ENCODE peak calls at places on chromosome 17, in nine cellular contexts. X, J, Q, V, P, H, N, S and C are unnamed samples.

GRCh38 chr17:46795379-46795952 is 23.0 kb downstream of the WNT3 start:
- DNase-seq in X (no peak), J (no peak), Q (no peak), V (peak), P (no peak), H (no peak), N (no peak), S (no peak), C (no peak)

GRCh38 chr17:72926171-72926570 is 166.3 kb downstream of the SLC39A11 start:
- DNase-seq in X (no peak), J (no peak), Q (no peak), V (peak), P (no peak), H (no peak), N (no peak), S (no peak), C (no peak)

GRCh38 chr17:2237521-2237921 is 66.1 kb downstream of the SMG6 start:
- DNase-seq in X (peak), J (peak), Q (no peak), V (no peak), P (no peak), H (no peak), N (no peak), S (no peak), C (no peak)

GRCh38 chr17:82244413-82245140 is 15.7 kb downstream of the SLC16A3 start:
- DNase-seq in X (no peak), J (peak), Q (peak), V (peak), P (peak), H (no peak), N (no peak), S (no peak), C (peak)

GRCh38 chr17:40358323-40359038 is 6.1 kb downstream of the GJD3 start:
- DNase-seq in X (peak), J (peak), Q (peak), V (peak), P (peak), H (peak), N (no peak), S (peak), C (peak)

GRCh38 chr17:61579961-61580360 is 11.1 kb downstream of the NACA2 start:
- DNase-seq in X (no peak), J (no peak), Q (peak), V (no peak), P (no peak), H (no peak), N (no peak), S (peak), C (no peak)

GRCh38 chr17:15123593-15124590 is 141.2 kb downstream of the PMP22 start:
- DNase-seq in X (no peak), J (no peak), Q (peak), V (no peak), P (no peak), H (no peak), N (no peak), S (no peak), C (no peak)

GRCh38 chr17:27545562-27546229 is 85.3 kb upstream of the LGALS9 start:
- DNase-seq in X (peak), J (no peak), Q (peak), V (no peak), P (no peak), H (no peak), N (no peak), S (no peak), C (no peak)

GRCh38 chr17:68909066-68909465 is 46.1 kb downstream of the ABCA8 start:
- DNase-seq in X (peak), J (peak), Q (no peak), V (peak), P (peak), H (no peak), N (no peak), S (no peak), C (no peak)

GRCh38 chr17:69103557-69104233 is 38.0 kb downstream of the ABCA6 start:
- DNase-seq in X (no peak), J (no peak), Q (no peak), V (no peak), P (no peak), H (no peak), N (no peak), S (no peak), C (no peak)

DNA sequence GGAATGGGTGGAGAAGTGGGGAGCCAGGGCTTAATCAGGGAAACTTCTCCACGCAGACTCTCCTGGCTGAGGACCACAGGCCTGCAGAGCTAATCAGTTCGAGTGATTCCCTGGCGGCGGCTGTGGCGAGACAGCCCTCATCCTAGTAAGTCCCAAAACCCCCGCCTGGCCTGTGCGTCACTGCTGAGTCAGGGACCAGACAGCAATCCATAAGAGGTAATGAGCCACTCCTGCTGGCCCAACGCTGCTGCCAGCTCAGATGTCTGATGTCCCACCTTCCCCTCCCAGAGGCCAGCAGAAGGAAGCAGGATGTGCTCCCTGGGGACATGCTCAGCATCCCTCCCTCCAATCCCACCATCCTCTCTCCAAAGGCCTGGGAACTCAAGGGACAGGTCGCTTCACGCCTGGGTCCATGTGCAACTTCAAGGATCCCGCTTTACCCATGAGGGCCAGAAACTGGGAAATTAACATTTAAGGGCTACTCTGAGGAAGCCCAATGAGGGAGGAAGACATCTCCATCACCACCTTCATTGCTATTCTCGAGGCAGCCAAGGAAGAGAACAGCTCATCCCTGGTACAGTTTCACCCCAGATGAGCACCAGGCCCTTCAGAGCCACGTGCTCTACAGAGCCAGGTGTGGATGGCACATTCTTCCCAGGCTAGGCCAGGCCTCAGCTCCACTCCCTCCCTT is 7.9 kb downstream of the ACLY start:
- DNase-seq in X (peak), J (no peak), Q (no peak), V (peak), P (no peak), H (no peak), N (no peak), S (no peak), C (no peak)
- TF ChIP-seq CTCF in X (no peak), J (no peak), Q (no peak), V (no peak), P (no peak), H (no peak), N (no peak), S (no peak), C (no peak)

GRCh38 chr17:79810138-79811027 is 13.5 kb upstream of the CBX8 start:
- DNase-seq in X (peak), J (peak), Q (peak), V (peak), P (peak), H (peak), N (no peak), S (peak), C (peak)

GRCh38 chr17:79812206-79812968 is 15.5 kb upstream of the CBX8 start:
- DNase-seq in X (no peak), J (no peak), Q (peak), V (no peak), P (no peak), H (no peak), N (no peak), S (peak), C (no peak)

GRCh38 chr17:79809530-79810137 is 12.8 kb upstream of the CBX8 start:
- DNase-seq in X (no peak), J (no peak), Q (peak), V (no peak), P (peak), H (no peak), N (no peak), S (peak), C (no peak)

GRCh38 chr17:79811888-79812205 is 15.0 kb upstream of the CBX8 start:
- DNase-seq in X (no peak), J (no peak), Q (no peak), V (no peak), P (no peak), H (no peak), N (no peak), S (no peak), C (no peak)

GRCh38 chr17:79811036-79811887 is 14.4 kb upstream of the CBX8 start:
- DNase-seq in X (no peak), J (no peak), Q (peak), V (no peak), P (no peak), H (no peak), N (no peak), S (peak), C (peak)
- TF ChIP-seq CTCF in X (peak), J (peak), Q (peak), V (peak), P (peak), H (no peak), N (no peak), S (peak), C (peak)

DNA sequence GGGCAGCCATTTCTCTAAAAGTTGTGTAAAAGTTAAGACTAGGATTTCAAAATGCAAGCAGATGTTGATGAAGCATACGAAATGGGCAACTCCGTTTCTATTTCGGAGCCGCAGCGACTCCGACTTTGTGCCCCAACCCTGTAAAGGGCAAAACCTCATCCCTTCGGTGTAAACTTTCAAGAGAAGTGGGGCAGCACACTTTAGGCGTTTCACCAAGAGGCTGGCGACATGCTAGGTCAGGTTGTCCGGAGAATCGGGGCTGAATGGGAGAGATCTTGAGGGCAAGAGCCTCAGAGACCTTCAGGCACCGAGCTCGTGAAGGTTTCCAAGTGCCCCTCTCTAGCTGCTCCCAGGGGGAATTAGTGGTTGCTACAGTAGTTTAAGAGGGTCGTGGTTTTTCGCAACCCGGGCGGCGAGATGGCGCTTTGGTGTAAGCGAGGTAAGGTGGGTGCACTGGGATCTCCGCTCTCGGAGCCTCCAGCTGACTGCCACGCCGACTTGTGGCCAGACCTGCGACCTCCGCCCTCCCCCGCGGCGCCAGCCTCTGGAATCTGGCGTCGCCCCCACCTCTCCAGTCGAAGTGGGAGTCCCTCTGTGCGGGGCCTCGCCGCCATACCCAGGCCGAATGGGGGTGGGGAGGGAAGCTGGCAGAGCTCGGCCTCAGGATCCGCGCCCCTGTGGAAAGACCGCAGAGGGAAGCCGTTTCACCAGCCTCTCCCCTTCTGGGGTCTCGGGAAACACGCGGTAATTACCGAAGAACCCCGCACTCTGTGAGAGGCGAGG is 979 bp upstream of the HEXIM2 start:
- DNase-seq in X (peak), J (peak), Q (peak), V (peak), P (peak), H (peak), N (no peak), S (peak), C (peak)
- TF ChIP-seq CTCF in X (no peak), J (peak), Q (peak), V (no peak), P (peak), H (no peak), N (no peak), S (peak), C (no peak)

GRCh38 chr17:9544221-9544620 is 31.4 kb downstream of the STX8 start:
- DNase-seq in X (peak), J (no peak), Q (peak), V (no peak), P (no peak), H (no peak), N (no peak), S (peak), C (no peak)
- TF ChIP-seq CTCF in X (no peak), J (no peak), Q (no peak), V (no peak), P (no peak), H (no peak), N (no peak), S (no peak), C (no peak)

DNA sequence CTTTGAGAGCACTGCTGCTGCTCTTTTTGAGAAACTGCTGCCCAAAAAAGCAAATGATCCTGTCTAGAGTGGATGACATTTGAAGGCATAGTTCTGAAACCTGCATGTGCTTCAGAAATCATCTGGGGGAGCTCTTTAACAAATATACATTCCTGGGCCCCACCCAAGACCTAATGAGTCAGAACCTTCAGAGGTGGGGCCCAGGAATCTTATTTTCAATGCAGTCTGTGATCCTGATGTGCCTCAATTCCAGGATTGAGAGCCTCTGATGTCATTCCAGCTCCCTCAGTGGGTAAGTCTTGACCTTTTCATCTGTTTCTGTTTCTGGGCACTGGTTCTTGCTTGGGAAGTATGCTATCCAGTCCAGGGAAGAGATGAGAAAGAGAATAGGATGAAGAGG is 42.3 kb downstream of the HNF1B start:
- DNase-seq in X (no peak), J (no peak), Q (no peak), V (peak), P (peak), H (no peak), N (no peak), S (no peak), C (no peak)
- TF ChIP-seq CTCF in X (no peak), J (no peak), Q (no peak), V (no peak), P (no peak), H (no peak), N (no peak), S (no peak), C (no peak)